ENCODE peak calls at places on chromosomes 2 and 18, in six cellular contexts. J is heart left ventricle, I is tibial nerve, O is A549, E is K562, Y is uterus. M is an unnamed sample.

GRCh38 chr2:100427627-100428258 is 10.3 kb upstream of the CHST10 start:
- DNase-seq in J (peak), I (no peak), O (no peak), E (peak), Y (peak), M (peak)

GRCh38 chr2:152396763-152397162 is 61.8 kb downstream of the FMNL2 start:
- DNase-seq in J (no peak), I (no peak), O (no peak), E (no peak), Y (no peak), M (no peak)

GRCh38 chr18:69401475-69402218 is 959 bp downstream of the DOK6 start:
- DNase-seq in J (no peak), I (no peak), O (peak), E (no peak), Y (no peak), M (no peak)

GRCh38 chr2:85851253-85851955 is 37.4 kb downstream of the ST3GAL5 start:
- DNase-seq in J (no peak), I (no peak), O (no peak), E (no peak), Y (peak), M (no peak)

GRCh38 chr2:216934151-216934550 is 74.3 kb upstream of the TNP1 start:
- DNase-seq in J (no peak), I (no peak), O (no peak), E (no peak), Y (no peak), M (no peak)

GRCh38 chr2:48328159-48328816 is 201.7 kb upstream of the STON1 start:
- DNase-seq in J (no peak), I (no peak), O (no peak), E (no peak), Y (no peak), M (no peak)

GRCh38 chr2:95043300-95043786 is 17.8 kb downstream of the MAL start:
- DNase-seq in J (peak), I (no peak), O (no peak), E (no peak), Y (no peak), M (peak)

GRCh38 chr2:203737360-203737759 is 30.9 kb downstream of the CD28 start:
- DNase-seq in J (no peak), I (no peak), O (no peak), E (no peak), Y (no peak), M (no peak)

GRCh38 chr2:236403125-236403524 is 138.9 kb upstream of the ASB18 start:
- DNase-seq in J (no peak), I (no peak), O (no peak), E (no peak), Y (no peak), M (no peak)

GRCh38 chr2:236400046-236400574 is 135.9 kb upstream of the ASB18 start:
- DNase-seq in J (no peak), I (no peak), O (no peak), E (no peak), Y (no peak), M (no peak)

GRCh38 chr2:236403811-236404210 is 139.6 kb upstream of the ASB18 start:
- DNase-seq in J (no peak), I (no peak), O (no peak), E (no peak), Y (no peak), M (no peak)

GRCh38 chr2:236400594-236401360 is 136.6 kb upstream of the ASB18 start:
- DNase-seq in J (no peak), I (no peak), O (no peak), E (no peak), Y (no peak), M (no peak)

GRCh38 chr2:236402016-236402784 is 138.0 kb upstream of the ASB18 start:
- DNase-seq in J (no peak), I (no peak), O (no peak), E (no peak), Y (no peak), M (no peak)
- TF ChIP-seq POLR2A in J (no peak), I (no peak), O (no peak), E (no peak), Y (no peak), M (no peak)

DNA sequence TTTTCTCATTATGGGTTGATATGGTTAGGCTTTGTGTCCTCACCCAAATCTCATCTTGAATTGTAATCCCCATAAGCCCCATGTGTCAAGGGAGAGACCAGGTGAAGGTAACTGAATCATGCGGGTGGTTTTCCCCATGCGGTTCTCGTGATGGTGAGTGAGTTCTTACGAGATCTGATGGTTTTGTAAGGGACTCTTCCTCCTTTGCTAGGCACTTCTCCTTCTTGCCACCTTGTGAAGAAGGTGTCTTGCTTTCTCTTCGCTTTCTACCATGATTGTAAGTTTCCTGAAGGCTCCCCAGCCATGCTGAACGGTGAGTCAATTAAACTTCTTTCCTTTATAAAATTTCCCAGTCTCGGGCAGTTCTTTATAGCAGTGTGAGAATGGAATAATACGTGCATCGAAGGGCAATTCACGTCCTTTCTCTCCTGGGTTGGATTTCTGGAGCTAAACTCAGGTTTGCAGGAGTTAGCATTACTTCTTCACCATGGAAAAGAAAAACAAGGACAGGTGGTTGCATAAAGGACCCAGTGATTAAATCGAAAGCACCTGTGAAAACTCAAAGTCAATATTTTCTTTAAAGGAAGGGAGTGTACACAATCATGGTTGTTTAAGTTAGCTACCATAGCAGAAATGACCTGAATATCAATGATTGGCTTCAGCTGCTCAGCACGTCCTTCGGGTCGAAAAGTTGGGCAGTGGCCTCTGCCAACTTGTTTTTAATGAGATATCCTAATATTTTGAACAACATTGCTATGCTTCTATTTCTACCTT is 54.1 kb downstream of the CDC42EP3 start:
- DNase-seq in J (no peak), I (no peak), O (no peak), E (no peak), Y (no peak), M (no peak)
- TF ChIP-seq POLR2A in J (no peak), I (no peak), O (no peak), E (no peak), Y (no peak), M (no peak)

GRCh38 chr2:163735692-163736432 is at the start of gene FIGN:
- DNase-seq in J (peak), I (peak), O (peak), E (no peak), Y (peak), M (peak)
- TF ChIP-seq POLR2A in J (no peak), I (peak), O (peak), E (no peak), Y (peak), M (peak)

GRCh38 chr18:58315041-58315440 is 271.0 kb downstream of the NEDD4L start:
- DNase-seq in J (no peak), I (no peak), O (no peak), E (no peak), Y (no peak), M (no peak)

GRCh38 chr18:58315739-58316215 is 271.8 kb downstream of the NEDD4L start:
- DNase-seq in J (peak), I (no peak), O (no peak), E (no peak), Y (peak), M (peak)

GRCh38 chr18:58313491-58314032 is 269.5 kb downstream of the NEDD4L start:
- DNase-seq in J (peak), I (no peak), O (no peak), E (no peak), Y (no peak), M (no peak)

GRCh38 chr18:58316400-58316942 is 272.4 kb downstream of the NEDD4L start:
- DNase-seq in J (no peak), I (no peak), O (no peak), E (no peak), Y (no peak), M (no peak)

DNA sequence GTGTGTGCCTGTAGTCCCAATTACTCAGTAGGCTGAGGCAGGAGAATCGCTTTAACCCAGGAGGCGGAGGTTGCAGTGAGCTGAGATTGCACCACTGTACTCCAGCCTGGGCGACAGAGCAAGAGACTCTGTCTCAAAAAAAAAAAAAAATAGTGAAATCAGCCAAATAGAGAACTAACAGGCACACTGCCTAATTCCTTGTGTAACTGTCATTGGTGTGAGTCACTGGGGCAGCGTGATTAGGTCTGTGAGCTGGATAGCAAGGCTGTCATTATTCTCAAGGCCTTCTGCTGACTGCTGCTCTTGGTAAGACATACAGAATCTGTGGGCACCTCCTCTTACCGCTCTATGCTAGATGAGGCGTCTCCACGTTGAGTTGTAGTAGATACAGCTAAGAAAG is 270.3 kb downstream of the NEDD4L start:
- DNase-seq in J (peak), I (peak), O (no peak), E (no peak), Y (peak), M (no peak)
- TF ChIP-seq POLR2A in J (no peak), I (no peak), O (no peak), E (no peak), Y (no peak), M (no peak)

DNA sequence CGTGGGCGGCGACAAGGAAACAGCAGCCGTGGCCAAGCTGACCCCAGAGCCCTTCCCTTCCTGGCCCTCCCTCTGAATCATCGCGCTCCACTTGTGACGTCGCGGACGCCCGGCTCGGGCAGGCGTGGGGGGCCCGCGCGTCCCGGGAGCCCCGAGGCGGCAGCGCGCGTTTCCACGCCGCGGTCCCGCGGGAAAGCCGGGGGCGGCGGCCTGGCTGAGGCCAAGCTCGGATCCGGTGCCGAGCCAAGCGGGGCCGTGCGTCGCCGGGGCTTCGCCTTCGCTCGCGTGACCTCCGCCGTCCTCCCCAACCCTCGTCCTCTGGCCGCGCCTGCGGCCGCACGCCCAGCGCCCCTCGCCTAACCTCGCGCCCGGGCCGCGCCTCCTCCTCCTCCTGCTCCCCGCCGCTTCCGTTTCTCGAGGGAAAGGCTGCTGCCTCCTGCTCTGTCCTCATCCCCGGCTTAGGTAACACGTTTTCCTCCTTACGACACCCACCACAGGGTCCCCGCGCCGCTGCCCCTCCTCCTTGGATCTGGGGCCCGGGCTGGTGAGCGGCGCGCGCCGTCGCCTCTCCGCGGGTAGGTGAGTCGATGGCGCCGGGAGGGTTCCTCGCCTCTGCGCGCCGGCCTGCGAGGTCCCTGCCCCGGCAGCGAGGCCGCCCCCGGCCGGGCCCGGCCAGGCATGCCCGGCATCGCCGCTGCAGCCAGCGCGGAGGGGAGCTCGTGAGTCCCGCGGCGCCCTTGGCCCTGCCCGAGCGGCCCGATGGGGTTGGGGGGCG is at the start of gene INPP1:
- DNase-seq in J (peak), I (peak), O (peak), E (no peak), Y (peak), M (peak)
- TF ChIP-seq POLR2A in J (no peak), I (peak), O (peak), E (no peak), Y (peak), M (peak)

DNA sequence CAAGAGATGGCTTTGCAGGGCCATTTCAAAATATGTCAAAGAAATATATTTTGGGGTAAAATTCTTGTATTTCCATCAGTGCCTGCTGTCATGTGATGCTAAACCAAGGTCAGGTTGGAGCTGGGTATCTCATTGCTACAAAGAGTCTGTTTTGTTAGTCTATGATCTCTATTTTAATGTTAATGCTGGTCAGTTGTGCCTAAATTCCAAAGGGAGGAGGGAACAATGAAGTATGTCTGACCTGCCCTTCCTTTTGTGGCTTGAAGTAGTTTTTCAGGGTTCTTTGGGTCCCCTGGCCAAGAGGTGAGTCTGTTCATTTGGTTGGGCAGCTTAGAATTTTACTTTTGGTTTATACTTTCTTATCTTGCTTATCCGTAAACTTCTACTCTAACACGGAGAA is 61.6 kb upstream of the DYNAP start:
- DNase-seq in J (no peak), I (no peak), O (no peak), E (no peak), Y (no peak), M (no peak)
- TF ChIP-seq POLR2A in J (no peak), I (no peak), O (no peak), E (no peak), Y (no peak), M (no peak)

GRCh38 chr2:120254178-120254577 is 1.5 kb downstream of the RALB start:
- DNase-seq in J (no peak), I (no peak), O (no peak), E (no peak), Y (no peak), M (no peak)

GRCh38 chr2:120252207-120253020 is at the start of gene RALB:
- DNase-seq in J (peak), I (peak), O (peak), E (peak), Y (peak), M (peak)

GRCh38 chr2:120251863-120252206 is 817 bp upstream of the RALB start:
- DNase-seq in J (no peak), I (no peak), O (no peak), E (peak), Y (no peak), M (no peak)

GRCh38 chr2:120251077-120251476 is 1.6 kb upstream of the RALB start:
- DNase-seq in J (no peak), I (no peak), O (no peak), E (peak), Y (no peak), M (no peak)

GRCh38 chr2:120253021-120253882 is 600 bp downstream of the RALB start:
- DNase-seq in J (peak), I (peak), O (peak), E (peak), Y (peak), M (peak)
- TF ChIP-seq POLR2A in J (no peak), I (no peak), O (no peak), E (peak), Y (no peak), M (no peak)